ENCODE peak calls at places on chromosomes 12 and 14, in seven cellular contexts. A is EH; U is skeletal muscle cell; X is AG09309; N is effector memory CD8-positive, alpha-beta T cell; P is GF-D8; O is psoas muscle. Y is an unnamed sample.
A peak's percentile ranks its signal among the peaks of the same experiment; 100 is the strongest.

GRCh38 chr12:69024413-69024812 is 91.4 kb upstream of the CPM start:
- DNase-seq in A (no peak), U (no peak), X (no peak), N (no peak), P (no peak), O (no peak), Y (no peak)

GRCh38 chr14:64045091-64045490 is 192.3 kb downstream of the SYNE2 start:
- DNase-seq in A (no peak), U (no peak), X (no peak), N (no peak), P (no peak), O (no peak), Y (no peak)

GRCh38 chr14:67487937-67488893 is at the start of gene TMEM229B:
- DNase-seq in A (peak; percentile 35), U (no peak), X (no peak), N (peak; percentile 73), P (no peak), O (peak; percentile 29), Y (peak; percentile 14)

GRCh38 chr14:71722885-71723284 is 209.3 kb upstream of the RGS6 start:
- DNase-seq in A (no peak), U (no peak), X (no peak), N (no peak), P (no peak), O (no peak), Y (no peak)

GRCh38 chr12:70254225-70254624 is 11.0 kb downstream of the CNOT2 start:
- DNase-seq in A (no peak), U (no peak), X (no peak), N (no peak), P (no peak), O (no peak), Y (no peak)

GRCh38 chr12:109010259-109010658 is 10.6 kb downstream of the SVOP start:
- DNase-seq in A (no peak), U (no peak), X (no peak), N (no peak), P (no peak), O (no peak), Y (no peak)

GRCh38 chr12:127926004-127926403 is 341.0 kb upstream of the TMEM132C start:
- DNase-seq in A (peak; percentile 50), U (no peak), X (no peak), N (no peak), P (no peak), O (no peak), Y (no peak)

GRCh38 chr14:51738754-51739153 is 87.0 kb downstream of the FRMD6 start:
- DNase-seq in A (no peak), U (no peak), X (no peak), N (no peak), P (no peak), O (no peak), Y (no peak)

GRCh38 chr14:93219103-93219726 is 12.2 kb downstream of the UBR7 start:
- DNase-seq in A (peak; percentile 62), U (no peak), X (no peak), N (peak; percentile 33), P (peak; percentile 16), O (no peak), Y (no peak)

GRCh38 chr12:52614381-52615207 is 3.8 kb downstream of the KRT73 start:
- DNase-seq in A (no peak), U (no peak), X (no peak), N (no peak), P (no peak), O (no peak), Y (no peak)

GRCh38 chr12:70645494-70646317 is 8.5 kb upstream of the PTPRB start:
- DNase-seq in A (peak; percentile 95), U (peak; percentile 77), X (peak; percentile 89), N (peak; percentile 4), P (no peak), O (peak; percentile 41), Y (no peak)